ENCODE peak calls at places on chromosome X, in seven cellular contexts. F is fibroblast of mammary gland; H is activated naive CD4-positive, alpha-beta T cell treated with Interleukin-2 at 50 U/mL for 16 hours; E is activated T-cell treated with anti-CD3 and anti-CD28 coated beads, Interleukin-2, amount 50 U/mL, for 72 hours; M is HFF-Myc; G is IMR-90; A is NCI-H526. I is an unnamed sample.

GRCh38 chrX:146477341-146477740 is 332.2 kb upstream of the CXorf51B start:
- DNase-seq in E (no peak), F (no peak), H (no peak), A (no peak), G (no peak), M (no peak), I (no peak)

GRCh38 chrX:2642146-2642545 is 48.9 kb upstream of the CD99 start:
- DNase-seq in A (no peak), G (no peak), E (no peak), M (no peak), H (no peak), F (no peak), I (no peak)

GRCh38 chrX:40303256-40304077 is 205.7 kb upstream of the BCOR start:
- DNase-seq in M (no peak), E (peak), A (no peak), F (no peak), H (no peak), G (no peak), I (no peak)

GRCh38 chrX:40146471-40147398 is 49.0 kb upstream of the BCOR start:
- DNase-seq in H (peak), E (no peak), A (peak), F (no peak), G (peak), M (no peak), I (peak)

GRCh38 chrX:1450381-1451161 is 2.1 kb downstream of the ASMTL start:
- DNase-seq in G (no peak), M (no peak), H (peak), A (no peak), E (peak), F (no peak), I (no peak)

GRCh38 chrX:118496763-118497079 is 1.1 kb downstream of the DOCK11 start:
- DNase-seq in G (no peak), E (no peak), F (no peak), H (no peak), M (no peak), A (peak), I (no peak)

GRCh38 chrX:110204986-110205385 is 112.9 kb downstream of the AMMECR1 start:
- DNase-seq in G (peak), A (no peak), H (no peak), E (no peak), F (peak), M (no peak), I (peak)

GRCh38 chrX:71111141-71111843 is at the start of gene IL2RG:
- DNase-seq in A (no peak), E (peak), G (no peak), F (no peak), H (peak), M (no peak), I (no peak)

GRCh38 chrX:44036336-44036735 is 63.1 kb upstream of the NDP start:
- DNase-seq in H (no peak), M (no peak), E (no peak), A (no peak), F (peak), G (peak), I (peak)

GRCh38 chrX:46903458-46904242 is 8.6 kb upstream of the JADE3 start:
- DNase-seq in H (peak), M (peak), E (peak), A (peak), F (peak), G (peak), I (peak)

GRCh38 chrX:16491461-16491860 is 158.5 kb upstream of the S100G start:
- DNase-seq in H (no peak), G (no peak), E (no peak), F (no peak), M (no peak), A (no peak), I (peak)

GRCh38 chrX:136204571-136204970 is 46.6 kb downstream of the MAP7D3 start:
- DNase-seq in G (peak), H (no peak), M (no peak), F (peak), E (no peak), A (no peak), I (peak)

GRCh38 chrX:140744085-140744484 is 34.5 kb downstream of the LINC00632 start:
- DNase-seq in F (no peak), A (no peak), M (no peak), G (no peak), E (no peak), H (no peak), I (no peak)

GRCh38 chrX:18900401-18900976 is 83.4 kb downstream of the PHKA2 start:
- DNase-seq in E (no peak), F (no peak), H (no peak), A (no peak), G (no peak), M (no peak), I (no peak)

GRCh38 chrX:46444011-46444410 is 101.2 kb downstream of the ZNF674 start:
- DNase-seq in A (no peak), G (peak), H (no peak), E (no peak), M (peak), F (peak), I (peak)

GRCh38 chrX:14064632-14065432 is 35.1 kb upstream of the GEMIN8 start:
- DNase-seq in M (no peak), F (peak), E (no peak), G (peak), A (no peak), H (no peak), I (peak)

GRCh38 chrX:2696698-2697215 is 5.7 kb downstream of the CD99 start:
- DNase-seq in A (no peak), G (peak), H (peak), E (peak), F (peak), M (peak), I (peak)

GRCh38 chrX:20118065-20118824 is 1.5 kb upstream of the MAP7D2 start:
- DNase-seq in M (no peak), F (no peak), G (no peak), A (peak), E (no peak), H (no peak), I (no peak)

GRCh38 chrX:102840871-102841705 is 96.0 kb upstream of the RAB40AL start:
- DNase-seq in H (no peak), E (no peak), A (peak), F (peak), M (no peak), G (peak), I (peak)

GRCh38 chrX:10608099-10608498 is 12.3 kb downstream of the MID1 start:
- DNase-seq in F (peak), H (no peak), G (peak), M (no peak), E (no peak), A (no peak), I (peak)

GRCh38 chrX:17032351-17032750 is 85.9 kb downstream of the REPS2 start:
- DNase-seq in M (no peak), F (peak), H (no peak), A (no peak), G (no peak), E (no peak), I (peak)

GRCh38 chrX:151517421-151517820 is 46.1 kb upstream of the PASD1 start:
- DNase-seq in H (no peak), E (no peak), M (no peak), A (no peak), F (no peak), G (no peak), I (no peak)

GRCh38 chrX:117743469-117744251 is 372.9 kb downstream of the KLHL13 start:
- DNase-seq in M (no peak), G (peak), E (no peak), H (no peak), F (peak), A (peak), I (no peak)

GRCh38 chrX:124504106-124504983 is 158.0 kb downstream of the SH2D1A start:
- DNase-seq in G (no peak), H (no peak), M (no peak), A (no peak), E (no peak), F (peak), I (no peak)

GRCh38 chrX:6226053-6226645 is 2.5 kb downstream of the NLGN4X start:
- DNase-seq in H (no peak), M (no peak), A (peak), E (no peak), F (no peak), G (no peak), I (no peak)

GRCh38 chrX:47283015-47283771 is 50.4 kb downstream of the USP11 start:
- DNase-seq in A (peak), E (no peak), F (peak), M (peak), G (peak), H (peak), I (peak)

GRCh38 chrX:150757371-150757770 is 64.2 kb downstream of the MTMR1 start:
- DNase-seq in E (no peak), G (no peak), H (no peak), M (no peak), A (no peak), F (no peak), I (no peak)

GRCh38 chrX:48540015-48540350 is 469 bp downstream of the TBC1D25 start:
- DNase-seq in H (peak), A (no peak), M (no peak), F (peak), E (no peak), G (peak), I (peak)

GRCh38 chrX:119729408-119730201 is 28.8 kb upstream of the SOWAHD start:
- DNase-seq in H (peak), G (peak), E (peak), A (peak), F (peak), M (no peak), I (peak)

GRCh38 chrX:129654652-129655546 is at the start of gene APLN:
- DNase-seq in E (no peak), A (peak), H (peak), M (no peak), G (peak), F (peak), I (peak)

GRCh38 chrX:120790118-120790517 is 85.5 kb downstream of the CT47B1 start:
- DNase-seq in F (peak), G (peak), M (no peak), A (peak), E (peak), H (peak), I (peak)

I was measured in cardiac fibroblast.